ENCODE peak calls at places on chromosome 2, in four cellular contexts. E is aorta, P is neural crest cell, G is GM13977. S is an unnamed sample.

GRCh38 chr2:180520206-180520605 is 460.2 kb upstream of the UBE2E3 start:
- DNase-seq in E (no peak), P (no peak), G (no peak), S (no peak)

GRCh38 chr2:234885884-234886283 is 65.9 kb upstream of the SH3BP4 start:
- DNase-seq in E (no peak), P (no peak), G (no peak), S (no peak)

GRCh38 chr2:39871291-39871761 is 92.3 kb upstream of the THUMPD2 start:
- DNase-seq in E (no peak), P (no peak), G (no peak), S (peak; percentile 84)

GRCh38 chr2:106140913-106141312 is 53.2 kb downstream of the UXS1 start:
- DNase-seq in E (no peak), P (no peak), G (no peak), S (no peak)

GRCh38 chr2:2694751-2695150 is 363.7 kb upstream of the MYT1L start:
- DNase-seq in E (no peak), P (no peak), G (no peak), S (no peak)

GRCh38 chr2:128413014-128413717 is 94.5 kb upstream of the HS6ST1 start:
- DNase-seq in E (peak; percentile 61), P (no peak), G (no peak), S (no peak)

GRCh38 chr2:237304763-237305514 is 109.0 kb downstream of the COL6A3 start:
- DNase-seq in E (no peak), P (no peak), G (no peak), S (peak; percentile 63)

GRCh38 chr2:88671786-88672427 is 19.6 kb upstream of the RPIA start:
- DNase-seq in E (no peak), P (peak; percentile 3), G (peak; percentile 32), S (peak; percentile 35)

GRCh38 chr2:67616749-67617148 is 219.6 kb downstream of the ETAA1 start:
- DNase-seq in E (no peak), P (no peak), G (peak; percentile 7), S (no peak)

S was measured in foreskin keratinocyte.